ENCODE peak calls at places on chromosomes 11 and 22, in eight cellular contexts. M, Q, D, V, X, C, T and P are unnamed samples.

GRCh38 chr22:31970490-31971444 is 26.4 kb downstream of the YWHAH start:
- DNase-seq in M (peak), Q (peak), D (peak), V (peak), X (peak), C (peak), T (peak), P (peak)

GRCh38 chr11:121337740-121338272 is 45.2 kb downstream of the SC5D start:
- DNase-seq in M (no peak), Q (peak), D (no peak), V (no peak), X (no peak), C (no peak), T (no peak), P (no peak)

GRCh38 chr11:3177931-3178330 is 12.8 kb upstream of the OSBPL5 start:
- DNase-seq in M (no peak), Q (no peak), D (no peak), V (no peak), X (no peak), C (no peak), T (no peak), P (peak)

GRCh38 chr11:34631297-34631696 is 10.4 kb downstream of the EHF start:
- DNase-seq in M (no peak), Q (no peak), D (no peak), V (no peak), X (no peak), C (no peak), T (no peak), P (no peak)

GRCh38 chr11:120565436-120566155 is 54.0 kb downstream of the GRIK4 start:
- DNase-seq in M (no peak), Q (no peak), D (peak), V (no peak), X (no peak), C (no peak), T (no peak), P (no peak)

GRCh38 chr11:131675489-131675888 is 305.1 kb downstream of the NTM start:
- DNase-seq in M (no peak), Q (no peak), D (peak), V (no peak), X (no peak), C (no peak), T (no peak), P (peak)

GRCh38 chr11:66857234-66857926 is 516 bp downstream of the LRFN4 start:
- DNase-seq in M (no peak), Q (no peak), D (no peak), V (no peak), X (no peak), C (no peak), T (no peak), P (no peak)

GRCh38 chr11:126202646-126203359 is 8.6 kb downstream of the RPUSD4 start:
- DNase-seq in M (no peak), Q (no peak), D (no peak), V (no peak), X (no peak), C (no peak), T (no peak), P (no peak)

GRCh38 chr22:43455861-43456260 is 44.0 kb downstream of the MPPED1 start:
- DNase-seq in M (no peak), Q (no peak), D (no peak), V (no peak), X (no peak), C (no peak), T (no peak), P (no peak)

GRCh38 chr11:70110538-70111055 is 32.5 kb downstream of the ANO1 start:
- DNase-seq in M (no peak), Q (no peak), D (no peak), V (no peak), X (no peak), C (no peak), T (no peak), P (no peak)
- H3K4me3 ChIP-seq in M (no peak), Q (no peak), D (no peak), V (no peak), X (no peak), C (no peak), T (no peak), P (no peak)

GRCh38 chr11:111399187-111400031 is 20.3 kb upstream of the POU2AF1 start:
- DNase-seq in M (no peak), Q (no peak), D (no peak), V (no peak), X (no peak), C (peak), T (no peak), P (no peak)
- TF ChIP-seq CTCF in M (no peak), Q (no peak), D (no peak), V (no peak), X (no peak), C (peak), T (no peak), P (no peak)

GRCh38 chr11:826836-827145 is 928 bp upstream of the CRACR2B start:
- DNase-seq in M (no peak), Q (no peak), D (no peak), V (no peak), X (no peak), C (no peak), T (no peak), P (no peak)

GRCh38 chr11:828501-829115 is 889 bp downstream of the CRACR2B start:
- DNase-seq in M (no peak), Q (no peak), D (no peak), V (no peak), X (no peak), C (no peak), T (no peak), P (no peak)

GRCh38 chr11:827146-827860 is 416 bp upstream of the CRACR2B start:
- DNase-seq in M (no peak), Q (peak), D (no peak), V (peak), X (peak), C (peak), T (peak), P (no peak)

GRCh38 chr11:829116-829945 is 1.6 kb downstream of the CRACR2B start:
- DNase-seq in M (no peak), Q (no peak), D (peak), V (peak), X (no peak), C (peak), T (peak), P (no peak)

DNA sequence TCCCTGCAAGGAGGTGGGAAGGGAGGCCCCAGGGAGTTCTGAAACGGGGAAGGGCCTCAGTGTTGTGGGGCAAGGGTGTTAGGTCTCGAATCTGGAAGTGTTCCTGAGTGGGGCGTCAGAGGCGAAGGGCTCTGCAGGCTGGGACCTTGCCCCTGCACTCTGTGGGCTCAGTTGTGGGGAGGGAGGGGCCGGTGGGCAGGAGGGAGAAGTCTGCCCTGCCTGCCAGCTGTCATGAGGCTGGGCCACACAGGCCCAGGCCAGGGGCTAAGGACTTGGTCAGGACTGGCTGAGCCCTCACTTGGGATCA is at the start of gene CRACR2B:
- DNase-seq in M (no peak), Q (peak), D (no peak), V (no peak), X (peak), C (peak), T (peak), P (no peak)
- H3K4me3 ChIP-seq in M (no peak), Q (peak), D (peak), V (peak), X (peak), C (peak), T (peak), P (no peak)

DNA sequence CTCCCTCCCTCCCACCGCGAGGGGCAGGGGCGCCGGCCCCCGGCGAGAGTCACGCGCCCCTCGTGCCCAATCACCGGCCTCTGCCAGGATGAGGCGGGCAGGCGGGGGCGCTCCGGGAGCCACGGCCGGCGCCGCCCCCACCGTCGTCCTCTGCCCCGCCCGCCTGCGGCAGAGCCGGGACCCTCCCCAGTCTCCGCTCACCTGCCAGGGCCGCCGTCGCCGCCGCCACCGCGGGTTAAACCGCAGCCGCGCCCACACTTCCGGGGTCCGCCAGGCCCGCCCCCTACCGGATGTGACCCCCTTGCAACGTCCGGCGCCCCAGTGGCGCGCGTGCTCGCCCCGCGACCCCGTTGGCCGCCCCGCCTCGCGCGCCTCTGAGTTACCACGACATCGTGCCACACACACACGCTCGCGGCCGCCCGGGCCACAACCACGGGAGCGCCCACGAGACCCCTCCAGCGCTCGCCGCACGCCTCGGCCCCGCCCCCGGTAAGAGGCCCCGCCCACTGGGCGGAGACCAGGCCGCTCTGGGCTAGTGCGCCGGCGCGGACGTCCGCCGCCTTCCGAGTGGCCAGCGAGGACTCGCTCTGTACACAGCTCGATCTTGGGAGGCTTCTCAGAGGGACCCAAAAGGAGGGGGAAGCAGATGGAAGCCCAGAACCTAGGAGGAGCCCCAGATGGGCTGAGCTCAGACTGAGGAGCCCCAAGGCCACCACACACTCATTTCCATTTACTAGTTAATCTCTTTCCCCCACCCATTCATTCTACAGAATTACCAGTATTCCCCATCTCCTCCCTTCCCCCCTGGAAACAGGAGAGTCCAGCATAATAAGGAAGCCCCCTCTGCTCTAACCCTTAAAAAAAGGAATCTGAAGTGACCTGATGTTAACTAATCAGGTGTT is at the start of gene VPS37C:
- DNase-seq in M (peak), Q (peak), D (peak), V (peak), X (peak), C (peak), T (peak), P (peak)
- TF ChIP-seq CTCF in M (peak), Q (no peak), D (peak), V (no peak), X (no peak), C (peak), T (no peak), P (no peak)

GRCh38 chr22:27185903-27186302 is 528.5 kb downstream of the MIAT start:
- DNase-seq in M (no peak), Q (no peak), D (no peak), V (no peak), X (no peak), C (no peak), T (no peak), P (no peak)
- H3K4me3 ChIP-seq in M (no peak), Q (no peak), D (no peak), V (no peak), X (no peak), C (no peak), T (no peak), P (no peak)

DNA sequence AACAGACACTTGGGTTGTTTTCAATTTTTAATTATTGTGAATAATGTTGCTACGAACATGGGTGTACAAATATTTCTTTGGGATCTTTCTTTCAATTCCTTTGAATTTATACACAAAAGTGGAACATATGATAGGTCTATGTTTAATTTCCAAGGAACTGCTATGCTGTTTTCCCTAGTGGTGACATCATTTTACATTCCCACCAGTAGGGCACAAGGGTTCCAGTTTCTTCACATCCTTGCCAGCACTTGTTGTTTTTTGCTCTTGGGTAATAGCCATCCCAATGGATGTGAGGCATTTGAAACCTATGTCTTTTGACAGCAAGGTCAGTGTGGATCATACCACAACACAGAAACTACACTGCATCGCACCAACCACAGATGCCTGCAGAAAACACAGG is 41.8 kb upstream of the SCN3B start:
- DNase-seq in M (no peak), Q (no peak), D (no peak), V (no peak), X (no peak), C (no peak), T (no peak), P (peak)
- TF ChIP-seq CTCF in M (no peak), Q (no peak), D (no peak), V (no peak), X (no peak), C (no peak), T (no peak), P (no peak)

GRCh38 chr22:44709881-44710400 is 7.9 kb downstream of the PRR5 start:
- DNase-seq in M (no peak), Q (no peak), D (no peak), V (no peak), X (no peak), C (no peak), T (no peak), P (no peak)
- H3K4me3 ChIP-seq in M (no peak), Q (no peak), D (no peak), V (no peak), X (no peak), C (no peak), T (no peak), P (no peak)

GRCh38 chr11:74847895-74848294 is 99.2 kb downstream of the RNF169 start:
- DNase-seq in M (no peak), Q (no peak), D (no peak), V (no peak), X (no peak), C (no peak), T (no peak), P (no peak)

GRCh38 chr11:74845978-74846517 is 97.4 kb downstream of the RNF169 start:
- DNase-seq in M (no peak), Q (no peak), D (no peak), V (no peak), X (no peak), C (no peak), T (no peak), P (no peak)

GRCh38 chr11:74844865-74845264 is 96.2 kb downstream of the RNF169 start:
- DNase-seq in M (no peak), Q (no peak), D (no peak), V (no peak), X (no peak), C (no peak), T (no peak), P (no peak)

GRCh38 chr11:74844072-74844471 is 95.4 kb downstream of the RNF169 start:
- DNase-seq in M (no peak), Q (no peak), D (no peak), V (peak), X (no peak), C (no peak), T (no peak), P (no peak)

GRCh38 chr11:74846770-74847169 is 98.1 kb downstream of the RNF169 start:
- DNase-seq in M (no peak), Q (no peak), D (no peak), V (no peak), X (no peak), C (no peak), T (no peak), P (peak)
- TF ChIP-seq CTCF in M (no peak), Q (no peak), D (no peak), V (no peak), X (no peak), C (no peak), T (no peak), P (peak)

GRCh38 chr22:50189184-50189848 is 3.6 kb downstream of the TRABD start:
- DNase-seq in M (no peak), Q (no peak), D (no peak), V (no peak), X (peak), C (peak), T (peak), P (no peak)
- H3K4me3 ChIP-seq in M (no peak), Q (peak), D (no peak), V (no peak), X (no peak), C (peak), T (no peak), P (no peak)